ENCODE peak calls at places on chromosomes 13 and 19, in ten cellular contexts. X is NCI-H1930; Z is psoas muscle; J is IMR-90; Y is substantia nigra; W is activated CD8-positive, alpha-beta memory T cell treated with anti-CD3 and anti-CD28 coated beads for 4 hours; I is uterus; B is OCI-LY7; V is HT1080; A is RPMI8226. E is an unnamed sample.

GRCh38 chr19:16569609-16570320 is 2.5 kb downstream of the SLC35E1 start:
- DNase-seq in B (no peak), X (no peak), Y (no peak), W (no peak), V (no peak), A (no peak), J (no peak), Z (no peak), I (no peak), E (no peak)

GRCh38 chr13:27020415-27020814 is 151.2 kb downstream of the USP12 start:
- DNase-seq in I (no peak), J (no peak), V (no peak), W (no peak), X (no peak), Z (no peak), B (no peak), A (no peak), Y (no peak), E (peak)

GRCh38 chr13:100301418-100301817 is 212.5 kb downstream of the PCCA start:
- DNase-seq in I (no peak), Z (no peak), B (no peak), V (no peak), W (no peak), J (no peak), A (no peak), Y (no peak), X (peak), E (no peak)

GRCh38 chr19:1054102-1055027 is 12.6 kb upstream of the ARHGAP45 start:
- DNase-seq in V (no peak), Y (no peak), J (no peak), B (no peak), A (no peak), X (no peak), Z (no peak), I (no peak), W (no peak), E (no peak)

GRCh38 chr19:44142014-44142523 is 715 bp downstream of the ZNF234 start:
- DNase-seq in V (peak), Y (no peak), A (peak), I (no peak), J (peak), X (no peak), W (no peak), B (no peak), Z (no peak), E (no peak)

GRCh38 chr19:57803594-57804325 is 11.0 kb downstream of the ZNF552 start:
- DNase-seq in W (no peak), Y (no peak), Z (no peak), V (peak), A (no peak), J (peak), X (no peak), I (no peak), B (no peak), E (no peak)

GRCh38 chr13:49444517-49445395 is 682 bp downstream of the SETDB2 start:
- DNase-seq in A (peak), V (peak), I (peak), W (no peak), X (no peak), Y (no peak), J (peak), B (peak), Z (no peak), E (peak)

GRCh38 chr19:16541526-16542044 is 652 bp downstream of the CHERP start:
- DNase-seq in Y (no peak), V (peak), I (no peak), A (peak), B (peak), W (no peak), J (peak), X (no peak), Z (peak), E (no peak)

GRCh38 chr19:53519431-53519830 is 18.5 kb upstream of the ZNF331 start:
- DNase-seq in Y (no peak), J (no peak), V (no peak), B (no peak), X (no peak), Z (no peak), I (peak), W (no peak), A (no peak), E (no peak)